ENCODE peak calls at places on chromosome 19, in seven cellular contexts. N is AG04450, L is H1, V is AG10803, G is pancreas, P is BJ, I is glutamatergic neuron. K is an unnamed sample.

GRCh38 chr19:41792513-41793413 is 3.6 kb upstream of the CEACAM3 start:
- DNase-seq in N (no peak), L (peak), V (peak), G (peak), P (no peak), I (peak), K (peak)

GRCh38 chr19:10006335-10006708 is 4.0 kb downstream of the COL5A3 start:
- DNase-seq in N (no peak), L (no peak), V (peak), G (no peak), P (no peak), I (no peak), K (no peak)

GRCh38 chr19:38853214-38853613 is 3.4 kb upstream of the HNRNPL start:
- DNase-seq in N (no peak), L (no peak), V (no peak), G (no peak), P (no peak), I (no peak), K (no peak)

GRCh38 chr19:29668746-29669609 is 3.7 kb downstream of the PLEKHF1 start:
- DNase-seq in N (no peak), L (no peak), V (no peak), G (no peak), P (no peak), I (no peak), K (no peak)

GRCh38 chr19:38932425-38933179 is 1.9 kb downstream of the MRPS12 start:
- DNase-seq in N (no peak), L (no peak), V (peak), G (peak), P (no peak), I (no peak), K (no peak)

GRCh38 chr19:19061491-19061890 is 2.3 kb upstream of the SLC25A42 start:
- DNase-seq in N (no peak), L (no peak), V (no peak), G (peak), P (no peak), I (no peak), K (no peak)

GRCh38 chr19:54412877-54413276 is 2.4 kb upstream of the TTYH1 start:
- DNase-seq in N (no peak), L (no peak), V (no peak), G (no peak), P (no peak), I (no peak), K (no peak)

GRCh38 chr19:10043286-10043927 is 30.1 kb downstream of the RDH8 start:
- DNase-seq in N (no peak), L (no peak), V (peak), G (no peak), P (no peak), I (no peak), K (no peak)

GRCh38 chr19:6225232-6225635 is 54.5 kb downstream of the MLLT1 start:
- DNase-seq in N (no peak), L (no peak), V (no peak), G (no peak), P (no peak), I (no peak), K (no peak)

GRCh38 chr19:4115050-4115817 is 8.7 kb downstream of the MAP2K2 start:
- DNase-seq in N (no peak), L (no peak), V (no peak), G (no peak), P (no peak), I (peak), K (no peak)

GRCh38 chr19:11279505-11280236 is 16.3 kb upstream of the TSPAN16 start:
- DNase-seq in N (no peak), L (no peak), V (peak), G (no peak), P (no peak), I (no peak), K (no peak)

GRCh38 chr19:18317998-18318800 is 4.7 kb downstream of the LSM4 start:
- DNase-seq in N (no peak), L (no peak), V (no peak), G (no peak), P (no peak), I (no peak), K (no peak)

GRCh38 chr19:10567696-10568443 is 909 bp downstream of the CDKN2D start:
- DNase-seq in N (no peak), L (no peak), V (no peak), G (no peak), P (no peak), I (no peak), K (no peak)

GRCh38 chr19:10334340-10335148 is 1.2 kb upstream of the RAVER1 start:
- DNase-seq in N (peak), L (peak), V (peak), G (peak), P (peak), I (peak), K (peak)

GRCh38 chr19:54388001-54388802 is 23.5 kb upstream of the LAIR1 start:
- DNase-seq in N (no peak), L (no peak), V (no peak), G (no peak), P (no peak), I (no peak), K (no peak)

GRCh38 chr19:21907516-21907915 is 71.5 kb upstream of the ZNF43 start:
- DNase-seq in N (no peak), L (no peak), V (no peak), G (no peak), P (no peak), I (no peak), K (no peak)

GRCh38 chr19:18388328-18389094 is 2.6 kb downstream of the GDF15 start:
- DNase-seq in N (no peak), L (no peak), V (peak), G (peak), P (no peak), I (peak), K (no peak)

GRCh38 chr19:47006496-47006895 is 13.1 kb upstream of the NPAS1 start:
- DNase-seq in N (no peak), L (no peak), V (no peak), G (no peak), P (no peak), I (no peak), K (no peak)

GRCh38 chr19:3046621-3047306 is 15.5 kb downstream of the TLE5 start:
- DNase-seq in N (no peak), L (no peak), V (no peak), G (no peak), P (no peak), I (peak), K (no peak)

GRCh38 chr19:51247972-51248371 is 2.9 kb upstream of the SIGLECL1 start:
- DNase-seq in N (no peak), L (no peak), V (no peak), G (no peak), P (no peak), I (no peak), K (no peak)

GRCh38 chr19:48183356-48183755 is 12.9 kb downstream of the ZSWIM9 start:
- DNase-seq in N (no peak), L (no peak), V (no peak), G (no peak), P (no peak), I (no peak), K (no peak)

GRCh38 chr19:43439183-43440063 is 24.7 kb downstream of the TEX101 start:
- DNase-seq in N (no peak), L (no peak), V (peak), G (no peak), P (peak), I (no peak), K (peak)

GRCh38 chr19:42122691-42123607 is 9.3 kb downstream of the POU2F2 start:
- DNase-seq in N (no peak), L (no peak), V (no peak), G (no peak), P (no peak), I (no peak), K (no peak)

GRCh38 chr19:33678796-33679195 is 57.0 kb downstream of the CHST8 start:
- DNase-seq in N (no peak), L (no peak), V (no peak), G (no peak), P (no peak), I (no peak), K (no peak)

GRCh38 chr19:58229255-58229639 is 533 bp downstream of the ZNF544 start:
- DNase-seq in N (no peak), L (no peak), V (no peak), G (no peak), P (no peak), I (peak), K (no peak)
- TF ChIP-seq CTCF in N (peak), L (peak), V (peak), G (no peak), P (peak), I (no peak), K (peak)

GRCh38 chr19:44903602-44904425 is 1.8 kb upstream of the APOE start:
- DNase-seq in N (no peak), L (peak), V (peak), G (peak), P (no peak), I (peak), K (no peak)

GRCh38 chr19:44907613-44908012 is 2.0 kb downstream of the APOE start:
- DNase-seq in N (no peak), L (no peak), V (no peak), G (no peak), P (no peak), I (no peak), K (no peak)

GRCh38 chr19:44905437-44906160 is at the start of gene APOE:
- DNase-seq in N (no peak), L (peak), V (no peak), G (no peak), P (no peak), I (no peak), K (no peak)

GRCh38 chr19:44903216-44903601 is 2.4 kb upstream of the APOE start:
- DNase-seq in N (no peak), L (no peak), V (no peak), G (no peak), P (no peak), I (no peak), K (no peak)

DNA sequence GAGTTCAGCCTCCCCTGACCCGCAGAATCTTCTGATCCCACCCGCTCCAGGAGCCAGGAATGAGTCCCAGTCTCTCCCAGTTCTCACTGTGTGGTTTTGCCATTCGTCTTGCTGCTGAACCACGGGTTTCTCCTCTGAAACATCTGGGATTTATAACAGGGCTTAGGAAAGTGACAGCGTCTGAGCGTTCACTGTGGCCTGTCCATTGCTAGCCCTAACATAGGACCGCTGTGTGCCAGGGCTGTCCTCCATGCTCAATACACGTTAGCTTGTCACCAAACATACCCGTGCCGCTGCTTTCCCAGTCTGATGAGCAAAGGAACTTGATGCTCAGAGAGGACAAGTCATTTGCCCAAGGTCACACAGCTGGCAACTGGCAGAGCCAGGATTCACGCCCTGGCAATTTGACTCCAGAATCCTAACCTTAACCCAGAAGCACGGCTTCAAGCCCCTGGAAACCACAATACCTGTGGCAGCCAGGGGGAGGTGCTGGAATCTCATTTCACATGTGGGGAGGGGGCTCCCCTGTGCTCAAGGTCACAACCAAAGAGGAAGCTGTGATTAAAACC is 1.1 kb upstream of the APOE start:
- DNase-seq in N (no peak), L (peak), V (no peak), G (no peak), P (no peak), I (no peak), K (no peak)
- TF ChIP-seq CTCF in N (peak), L (peak), V (peak), G (no peak), P (peak), I (no peak), K (no peak)

GRCh38 chr19:8525401-8525684 is 11.4 kb upstream of the ZNF414 start:
- DNase-seq in N (no peak), L (peak), V (no peak), G (no peak), P (no peak), I (no peak), K (no peak)
- TF ChIP-seq CTCF in N (peak), L (peak), V (peak), G (no peak), P (peak), I (peak), K (peak)

GRCh38 chr19:40235238-40236025 is 8.9 kb upstream of the CCNP start:
- DNase-seq in N (no peak), L (no peak), V (no peak), G (no peak), P (no peak), I (no peak), K (no peak)
- TF ChIP-seq CTCF in N (no peak), L (peak), V (no peak), G (no peak), P (peak), I (no peak), K (peak)

DNA sequence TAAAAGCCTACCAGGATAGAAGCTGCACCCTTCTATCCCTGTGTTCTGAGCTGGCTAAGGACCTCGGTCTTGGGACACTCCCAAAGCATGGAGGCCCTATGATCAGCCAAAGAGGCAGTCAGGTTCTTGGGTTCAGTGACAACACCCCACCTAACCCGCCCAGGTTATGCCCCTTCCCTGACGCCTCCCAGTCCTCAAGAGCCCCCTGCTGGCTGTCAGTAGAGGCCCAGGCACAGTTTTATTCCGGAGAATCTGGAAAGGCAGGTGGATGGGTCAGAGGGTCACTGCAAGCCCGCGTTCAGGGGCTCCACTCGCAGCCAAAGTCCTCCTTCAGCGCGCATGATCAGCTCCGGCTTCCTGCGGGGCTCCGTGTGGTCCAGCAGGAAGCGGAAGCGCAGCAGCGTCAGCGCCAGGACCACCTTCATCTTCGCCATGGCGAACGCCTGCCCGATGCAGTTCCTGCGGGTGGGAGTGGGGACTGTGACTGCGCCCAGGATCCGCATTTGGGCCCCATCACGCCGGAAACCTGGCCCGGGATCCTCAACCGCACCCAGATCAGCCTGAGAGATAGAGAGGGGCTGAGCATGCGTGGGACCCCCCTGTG is 22.3 kb downstream of the OR10H3 start:
- DNase-seq in N (no peak), L (no peak), V (no peak), G (no peak), P (no peak), I (no peak), K (no peak)
- TF ChIP-seq CTCF in N (no peak), L (no peak), V (no peak), G (no peak), P (no peak), I (no peak), K (no peak)

DNA sequence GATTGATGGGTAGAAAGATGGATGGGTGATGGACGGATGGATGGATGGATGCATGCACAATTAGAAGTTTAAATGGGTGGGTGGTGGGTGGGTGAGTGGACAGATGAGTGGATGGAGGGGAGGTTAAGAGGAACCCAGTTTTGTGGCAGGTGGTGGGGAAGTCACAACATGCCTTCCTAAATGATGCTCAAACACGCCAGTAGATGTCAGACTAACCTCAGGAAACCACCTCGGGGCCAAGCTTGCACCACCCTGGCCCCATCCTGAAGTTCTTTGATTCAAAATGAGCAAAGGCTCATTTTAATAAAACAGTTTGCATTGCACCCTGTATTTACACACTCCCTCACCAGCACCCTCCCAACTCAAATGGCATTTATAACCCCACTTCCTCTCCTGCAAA is 91.3 kb upstream of the CACNA1A start:
- DNase-seq in N (peak), L (no peak), V (peak), G (peak), P (no peak), I (peak), K (peak)
- TF ChIP-seq CTCF in N (peak), L (peak), V (peak), G (peak), P (peak), I (peak), K (peak)

GRCh38 chr19:16836115-16836905 is 7.1 kb downstream of the SIN3B start:
- DNase-seq in N (no peak), L (no peak), V (no peak), G (no peak), P (no peak), I (no peak), K (no peak)
- TF ChIP-seq CTCF in N (peak), L (peak), V (peak), G (no peak), P (peak), I (no peak), K (peak)